ENCODE peak calls at places on chromosomes 13 and 19, in four cellular contexts. One of them, this sample, is unnamed.

GRCh38 chr19:11849264-11849615 is 714 bp downstream of the ZNF439 start:
- DNase-seq in RPMI7951: no peak
- DNase-seq in globus pallidus: peak
- DNase-seq in fibroblast of lung: peak
- DNase-seq in this sample: no peak

GRCh38 chr19:10339380-10339960 is at the start of gene ICAM3:
- DNase-seq in fibroblast of lung: no peak
- DNase-seq in RPMI7951: no peak
- DNase-seq in globus pallidus: no peak
- DNase-seq in this sample: no peak

GRCh38 chr13:25292301-25292700 is 5.0 kb upstream of the MTMR6 start:
- DNase-seq in globus pallidus: no peak
- DNase-seq in RPMI7951: peak
- DNase-seq in fibroblast of lung: peak
- DNase-seq in this sample: peak

GRCh38 chr19:17235618-17236413 is 9.8 kb downstream of the OCEL1 start:
- DNase-seq in globus pallidus: peak
- DNase-seq in fibroblast of lung: peak
- DNase-seq in RPMI7951: peak
- DNase-seq in this sample: peak

GRCh38 chr13:29472317-29472961 is 123.0 kb downstream of the SLC7A1 start:
- DNase-seq in globus pallidus: no peak
- DNase-seq in RPMI7951: peak
- DNase-seq in fibroblast of lung: peak
- DNase-seq in this sample: peak

GRCh38 chr19:39936020-39936419 is 1.6 kb upstream of the FCGBP start:
- DNase-seq in RPMI7951: no peak
- DNase-seq in globus pallidus: no peak
- DNase-seq in fibroblast of lung: no peak
- DNase-seq in this sample: no peak

GRCh38 chr13:21668665-21669599 is 1.9 kb upstream of the FGF9 start:
- DNase-seq in globus pallidus: no peak
- DNase-seq in fibroblast of lung: peak
- DNase-seq in RPMI7951: no peak
- DNase-seq in this sample: peak

GRCh38 chr13:47680752-47681151 is 320.3 kb downstream of the SUCLA2 start:
- DNase-seq in RPMI7951: peak
- DNase-seq in globus pallidus: no peak
- DNase-seq in fibroblast of lung: peak
- DNase-seq in this sample: peak

GRCh38 chr19:49422407-49423277 is 599 bp downstream of the PTH2 start:
- DNase-seq in globus pallidus: no peak
- DNase-seq in RPMI7951: peak
- DNase-seq in fibroblast of lung: peak
- DNase-seq in this sample: no peak

GRCh38 chr19:51258165-51258564 is 7.3 kb downstream of the SIGLECL1 start:
- DNase-seq in fibroblast of lung: no peak
- DNase-seq in globus pallidus: no peak
- DNase-seq in RPMI7951: no peak
- DNase-seq in this sample: no peak

GRCh38 chr13:77338329-77338728 is 11.4 kb upstream of the MYCBP2 start:
- DNase-seq in RPMI7951: no peak
- DNase-seq in globus pallidus: no peak
- DNase-seq in fibroblast of lung: no peak
- DNase-seq in this sample: no peak

GRCh38 chr19:23762884-23763711 is 4.4 kb upstream of the ZNF681 start:
- DNase-seq in globus pallidus: peak
- DNase-seq in RPMI7951: peak
- DNase-seq in fibroblast of lung: peak
- DNase-seq in this sample: peak

GRCh38 chr13:63124863-63125262 is 1709.2 kb upstream of the PCDH20 start:
- DNase-seq in fibroblast of lung: peak
- DNase-seq in globus pallidus: no peak
- DNase-seq in RPMI7951: peak
- DNase-seq in this sample: peak

GRCh38 chr19:8269724-8270123 is 38.4 kb downstream of the CD320 start:
- DNase-seq in globus pallidus: no peak
- DNase-seq in RPMI7951: no peak
- DNase-seq in fibroblast of lung: no peak
- DNase-seq in this sample: no peak

GRCh38 chr19:21430674-21431073 is 33.7 kb downstream of the ZNF493 start:
- DNase-seq in RPMI7951: no peak
- DNase-seq in globus pallidus: no peak
- DNase-seq in fibroblast of lung: no peak
- DNase-seq in this sample: no peak

GRCh38 chr13:114143806-114144605 is 11.6 kb upstream of the RASA3 start:
- DNase-seq in globus pallidus: no peak
- DNase-seq in RPMI7951: no peak
- DNase-seq in fibroblast of lung: no peak
- DNase-seq in this sample: no peak

This sample was measured in myocyte.